ENCODE peak calls at places on chromosomes 11 and 22, in seven cellular contexts. Q is aorta, F is HCT116, I is thoracic aorta, A is neuronal stem cell, S is A673, D is H9. H is an unnamed sample.
A peak's percentile ranks its signal among the peaks of the same experiment; 100 is the strongest.

GRCh38 chr11:97570636-97571035 is 1180.8 kb downstream of the JRKL start:
- DNase-seq in Q (no peak), I (no peak), S (peak; percentile 79), D (no peak), F (no peak), A (no peak), H (no peak)

GRCh38 chr22:32828150-32828549 is 26.6 kb downstream of the TIMP3 start:
- DNase-seq in F (no peak), A (no peak), S (no peak), D (no peak), Q (no peak), I (no peak), H (no peak)

GRCh38 chr22:17870408-17870807 is 96.1 kb upstream of the BID start:
- DNase-seq in Q (no peak), A (no peak), S (no peak), F (no peak), D (no peak), I (no peak), H (no peak)

GRCh38 chr11:71452354-71453020 is 516 bp upstream of the NADSYN1 start:
- DNase-seq in I (no peak), A (no peak), D (peak; percentile 52), S (peak; percentile 60), F (no peak), Q (peak; percentile 79), H (peak; percentile 37)

GRCh38 chr11:64900263-64900678 is 16.7 kb downstream of the ATG2A start:
- DNase-seq in S (no peak), D (no peak), Q (no peak), I (no peak), F (no peak), A (no peak), H (no peak)

GRCh38 chr22:32080904-32081303 is 37.8 kb downstream of the SLC5A1 start:
- DNase-seq in F (peak; percentile 59), I (no peak), D (peak; percentile 47), A (peak; percentile 12), S (peak; percentile 69), Q (no peak), H (no peak)

GRCh38 chr11:102831128-102831708 is 12.2 kb downstream of the MMP3 start:
- DNase-seq in S (no peak), A (no peak), F (no peak), I (no peak), Q (peak; percentile 84), D (peak; percentile 80), H (peak; percentile 10)

GRCh38 chr11:122754553-122755322 is 83.6 kb upstream of the CRTAM start:
- DNase-seq in A (no peak), Q (no peak), I (no peak), S (peak; percentile 59), D (peak; percentile 41), F (peak; percentile 10), H (no peak)

GRCh38 chr11:16612801-16613400 is 125.5 kb upstream of the C11orf58 start:
- DNase-seq in F (no peak), I (no peak), Q (no peak), S (peak; percentile 42), A (peak; percentile 37), D (peak; percentile 32), H (no peak)

GRCh38 chr11:120188831-120189455 is 21.9 kb upstream of the OAF start:
- DNase-seq in A (no peak), S (no peak), D (no peak), I (no peak), Q (peak; percentile 30), F (no peak), H (no peak)

GRCh38 chr11:120186408-120186798 is 24.4 kb upstream of the OAF start:
- DNase-seq in A (no peak), F (no peak), Q (no peak), S (no peak), I (no peak), D (no peak), H (no peak)

GRCh38 chr11:120186799-120187591 is 23.8 kb upstream of the OAF start:
- DNase-seq in F (no peak), Q (peak; percentile 65), I (no peak), S (no peak), D (peak; percentile 19), A (no peak), H (no peak)

GRCh38 chr11:120185678-120186407 is 25.0 kb upstream of the OAF start:
- DNase-seq in F (no peak), I (no peak), D (peak; percentile 14), S (no peak), A (no peak), Q (peak; percentile 34), H (no peak)

DNA sequence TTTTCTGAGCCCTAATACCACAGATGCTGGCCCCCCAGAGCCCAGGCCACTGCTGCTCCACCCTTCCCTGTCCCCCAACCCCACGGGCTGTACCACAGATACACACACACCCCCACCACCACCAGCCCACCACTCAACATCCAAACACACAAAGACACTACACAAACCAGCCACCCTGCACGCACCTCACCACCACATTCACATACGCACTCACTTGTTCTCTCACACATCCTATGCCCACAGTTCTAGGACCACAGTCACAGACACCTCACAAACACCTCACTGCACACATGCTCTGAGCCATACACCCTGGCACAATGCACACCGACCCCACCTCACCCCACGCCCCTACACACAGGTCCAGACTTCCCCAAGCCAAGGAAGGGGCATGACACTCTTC is 22.5 kb upstream of the OAF start:
- DNase-seq in F (no peak), Q (peak; percentile 61), D (no peak), S (no peak), A (no peak), I (no peak), H (no peak)
- H3K27ac ChIP-seq in F (no peak overlapping the region), Q (no peak overlapping the region), D (no peak overlapping the region), S (no peak overlapping the region), A (no peak overlapping the region), I (no peak overlapping the region), H (peak overlapping the region; percentile 78)

DNA sequence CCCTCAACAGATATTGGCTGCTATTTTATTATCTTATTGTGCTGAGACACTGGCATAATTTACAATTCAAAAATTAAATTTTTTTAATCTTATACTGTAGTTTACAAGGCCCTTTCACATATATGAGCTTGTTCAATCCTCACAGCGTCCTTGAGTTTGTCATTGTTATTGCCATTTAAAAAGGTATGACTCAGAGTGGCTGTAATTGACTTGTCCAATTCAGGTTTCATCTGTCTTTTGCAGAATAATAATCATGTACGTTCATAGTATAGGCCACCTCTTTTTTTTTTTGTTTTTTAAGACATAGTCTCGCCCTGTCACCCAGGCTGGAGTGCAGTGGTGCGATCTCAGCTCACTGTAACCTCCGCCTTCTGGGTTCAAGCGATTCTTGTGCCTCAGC is 11.5 kb downstream of the PTPRJ start:
- DNase-seq in Q (no peak), D (no peak), A (no peak), S (no peak), F (no peak), I (no peak), H (no peak)
- H3K4me1 ChIP-seq in Q (no peaks in the 10 kb centered on the region), D (peaks cover 8% of the 10 kb centered on the region), A (peaks cover 5% of the 10 kb centered on the region), S (peaks cover 5% of the 10 kb centered on the region), F (peaks cover 84% of the 10 kb centered on the region), I (peaks cover 23% of the 10 kb centered on the region), H (peaks cover 11% of the 10 kb centered on the region)

DNA sequence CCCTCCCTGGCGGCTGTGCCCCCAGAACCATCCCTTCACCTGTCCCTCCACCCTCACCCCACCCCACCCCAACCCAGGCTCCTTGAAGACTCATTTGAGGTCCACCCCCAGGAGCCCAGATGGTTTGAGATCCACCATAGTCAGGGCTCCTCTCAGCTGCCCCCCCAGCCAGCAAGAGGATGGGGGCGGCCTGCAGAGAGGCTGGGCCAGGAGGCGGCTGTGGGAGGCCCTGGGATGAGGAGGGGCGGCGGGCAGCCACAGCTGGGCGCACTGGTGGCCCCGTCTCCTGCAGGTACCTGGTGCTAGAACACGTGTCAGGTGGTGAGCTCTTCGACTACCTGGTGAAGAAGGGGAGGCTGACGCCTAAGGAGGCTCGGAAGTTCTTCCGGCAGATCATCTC is 46.1 kb downstream of the MOB2 start:
- DNase-seq in A (no peak), I (no peak), Q (no peak), D (no peak), F (no peak), S (no peak), H (no peak)
- H3K27ac ChIP-seq in A (no peak overlapping the region), I (no peak overlapping the region), Q (no peak overlapping the region), D (no peak overlapping the region), F (no peak overlapping the region), S (no peak overlapping the region), H (no peak overlapping the region)

GRCh38 chr11:76658231-76658630 is 12.3 kb downstream of the LRRC32 start:
- DNase-seq in D (peak; percentile 20), A (no peak), I (no peak), S (no peak), F (no peak), Q (peak; percentile 26), H (no peak)

GRCh38 chr11:76659672-76660532 is 10.6 kb downstream of the LRRC32 start:
- DNase-seq in F (no peak), A (no peak), I (no peak), Q (peak; percentile 67), S (no peak), D (no peak), H (no peak)

GRCh38 chr11:76657824-76658170 is 12.8 kb downstream of the LRRC32 start:
- DNase-seq in F (no peak), D (no peak), A (no peak), Q (no peak), I (no peak), S (no peak), H (no peak)

GRCh38 chr11:76657139-76657823 is 13.3 kb downstream of the LRRC32 start:
- DNase-seq in I (no peak), D (peak; percentile 30), A (no peak), Q (peak; percentile 51), F (no peak), S (no peak), H (no peak)

DNA sequence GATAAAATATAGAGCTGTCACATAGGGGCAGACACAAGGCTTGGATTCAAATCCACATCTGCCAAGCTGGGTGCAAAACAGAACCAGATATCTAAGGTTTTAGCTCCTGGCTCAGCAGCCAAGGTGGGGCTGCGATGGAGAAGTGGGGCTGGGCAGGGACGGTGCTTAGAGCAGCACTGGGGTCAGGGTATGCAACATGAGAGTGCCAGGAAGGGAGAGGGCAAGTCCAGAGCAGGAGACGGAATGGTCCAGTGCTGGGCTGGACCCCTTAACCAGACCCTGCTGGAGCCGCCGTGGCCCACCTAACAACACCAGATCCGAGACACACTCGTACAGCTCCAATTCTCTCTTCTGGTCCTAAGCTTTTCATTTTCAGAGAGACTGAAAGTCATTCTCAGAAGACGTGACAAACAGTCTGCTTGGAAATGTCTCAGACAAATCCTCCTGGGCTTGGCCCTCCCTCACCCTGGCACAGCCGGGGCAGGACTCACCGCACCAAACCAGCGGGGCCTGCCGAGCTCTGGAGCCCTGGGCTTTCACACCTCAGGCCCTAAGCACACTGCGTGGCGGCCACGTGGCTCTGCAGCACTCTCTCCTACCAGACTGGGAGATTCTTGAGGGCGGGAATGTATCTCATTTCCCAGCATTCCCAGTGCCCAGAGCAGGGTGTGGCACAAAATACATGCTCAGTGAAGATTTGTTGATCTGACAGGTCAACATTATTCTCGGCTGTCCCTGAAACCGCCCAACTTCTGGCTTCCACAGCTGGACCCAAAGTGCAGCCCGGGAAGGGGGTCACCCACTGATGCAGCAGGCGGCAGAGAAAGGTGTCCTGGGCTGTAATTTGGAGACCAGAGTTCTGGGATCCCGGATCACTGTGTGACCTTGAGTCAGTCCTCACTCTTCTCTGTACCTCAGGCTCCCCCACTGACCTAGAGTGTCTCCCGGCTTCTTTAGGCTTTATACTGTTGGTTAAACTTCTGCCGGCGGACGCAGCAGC is 11.6 kb downstream of the LRRC32 start:
- DNase-seq in F (no peak), A (no peak), S (no peak), Q (peak; percentile 63), I (no peak), D (peak; percentile 19), H (no peak)
- H3K4me1 ChIP-seq in F (peaks cover 7% of the 10 kb centered on the region), A (peaks cover 6% of the 10 kb centered on the region), S (no peaks in the 10 kb centered on the region), Q (no peaks in the 10 kb centered on the region), I (peaks cover 36% of the 10 kb centered on the region), D (no peaks in the 10 kb centered on the region), H (no peaks in the 10 kb centered on the region)

GRCh38 chr22:25447689-25448434 is 116.6 kb upstream of the GRK3 start:
- DNase-seq in I (peak; percentile 51), S (peak; percentile 91), D (peak; percentile 82), F (peak; percentile 71), A (peak; percentile 87), Q (peak; percentile 96), H (peak; percentile 67)
- H3K27ac ChIP-seq in I (peak overlapping the region; percentile 75), S (peak overlapping the region; percentile 71), D (no peak overlapping the region), F (peak overlapping the region; percentile 65), A (no peak overlapping the region), Q (no peak overlapping the region), H (peak overlapping the region; percentile 84)